ENCODE peak calls at places on chromosomes 1 and 21, in eight cellular contexts. T is GM13976; I is effector memory CD4-positive, alpha-beta T cell; R is NCI-H1417; C is uterus; P is tibial artery; U is mucosa of gallbladder; M is tibial nerve. N is an unnamed sample.

GRCh38 chr1:110579460-110579859 is 26.7 kb downstream of the KCNA2 start:
- DNase-seq in C (no peak), U (no peak), M (no peak), T (no peak), P (no peak), I (no peak), R (no peak), N (no peak)

GRCh38 chr1:235866207-235866912 is at the start of gene LYST:
- DNase-seq in P (peak; percentile 68), U (peak; percentile 35), R (peak; percentile 92), C (peak; percentile 45), I (peak; percentile 38), M (peak; percentile 45), T (peak; percentile 64), N (peak; percentile 39)

GRCh38 chr21:14989359-14989758 is 75.4 kb downstream of the NRIP1 start:
- DNase-seq in M (no peak), T (no peak), C (no peak), P (no peak), U (no peak), R (no peak), I (no peak), N (no peak)

GRCh38 chr1:228177936-228178710 is 12.5 kb downstream of the IBA57 start:
- DNase-seq in C (peak; percentile 5), R (no peak), I (no peak), P (peak; percentile 12), T (no peak), U (no peak), M (no peak), N (no peak)

GRCh38 chr1:47686731-47687617 is 249.1 kb downstream of the FOXD2 start:
- DNase-seq in P (no peak), R (no peak), C (no peak), I (no peak), T (no peak), M (no peak), U (no peak), N (no peak)

GRCh38 chr21:29741761-29742160 is 198.0 kb downstream of the GRIK1 start:
- DNase-seq in I (no peak), M (no peak), P (no peak), U (no peak), T (no peak), C (no peak), R (no peak), N (no peak)

GRCh38 chr1:162497104-162497722 is 405 bp upstream of the UHMK1 start:
- DNase-seq in P (no peak), T (no peak), I (no peak), R (no peak), U (no peak), M (no peak), C (no peak), N (no peak)

GRCh38 chr1:101239095-101240040 is 2.5 kb downstream of the S1PR1 start:
- DNase-seq in U (no peak), C (no peak), I (peak; percentile 59), R (no peak), M (no peak), T (no peak), P (no peak), N (peak; percentile 45)

GRCh38 chr1:205434738-205435137 is 12.9 kb upstream of the LEMD1 start:
- DNase-seq in P (no peak), U (no peak), C (no peak), M (no peak), R (peak; percentile 61), I (no peak), T (no peak), N (no peak)

GRCh38 chr1:53511933-53512806 is 53.0 kb downstream of the DMRTB1 start:
- DNase-seq in M (no peak), I (no peak), T (no peak), C (no peak), P (peak; percentile 76), U (no peak), R (peak; percentile 82), N (no peak)

GRCh38 chr1:24294228-24294672 is 24.9 kb upstream of the GRHL3 start:
- DNase-seq in T (no peak), M (peak; percentile 53), P (peak; percentile 79), C (peak; percentile 66), R (no peak), U (no peak), I (no peak), N (no peak)

GRCh38 chr1:3983181-3983580 is 83.1 kb upstream of the C1orf174 start:
- DNase-seq in I (no peak), P (no peak), U (no peak), T (no peak), M (no peak), R (no peak), C (no peak), N (no peak)

GRCh38 chr1:110356379-110356778 is 17.2 kb downstream of the RBM15 start:
- DNase-seq in T (no peak), I (no peak), P (no peak), U (peak; percentile 39), C (no peak), M (no peak), R (peak; percentile 23), N (no peak)

GRCh38 chr1:17013598-17014320 is 2.0 kb upstream of the ATP13A2 start:
- DNase-seq in U (no peak), C (no peak), R (no peak), M (peak; percentile 43), P (peak; percentile 42), I (no peak), T (peak; percentile 30), N (no peak)

GRCh38 chr1:234907585-234908457 is 220.8 kb downstream of the TOMM20 start:
- DNase-seq in P (no peak), C (no peak), M (no peak), R (no peak), U (peak; percentile 32), I (no peak), T (no peak), N (no peak)

GRCh38 chr1:170377011-170377410 is 155.0 kb upstream of the GORAB start:
- DNase-seq in P (no peak), I (no peak), R (no peak), T (no peak), C (no peak), M (no peak), U (no peak), N (no peak)

GRCh38 chr21:44711327-44712202 is at the start of gene TSPEAR:
- DNase-seq in I (no peak), U (no peak), C (peak; percentile 3), R (peak; percentile 96), P (peak; percentile 56), T (no peak), M (no peak), N (no peak)

GRCh38 chr1:240092301-240093119 is 827 bp downstream of the FMN2 start:
- DNase-seq in M (no peak), T (peak; percentile 32), C (peak; percentile 13), P (no peak), R (peak; percentile 84), I (no peak), U (no peak), N (no peak)

GRCh38 chr1:248730507-248731335 is 24.8 kb downstream of the LYPD8 start:
- DNase-seq in P (no peak), C (no peak), R (peak; percentile 22), M (no peak), I (no peak), T (no peak), U (no peak), N (no peak)

GRCh38 chr1:17795081-17795809 is 40.1 kb downstream of the ACTL8 start:
- DNase-seq in M (no peak), T (no peak), R (no peak), P (peak; percentile 11), I (no peak), C (no peak), U (peak; percentile 21), N (no peak)

GRCh38 chr21:36030581-36031189 is 29.6 kb downstream of the SETD4 start:
- DNase-seq in P (no peak), T (no peak), I (no peak), M (no peak), U (no peak), C (no peak), R (no peak), N (no peak)

GRCh38 chr1:212413902-212414327 is 771 bp downstream of the PACC1 start:
- DNase-seq in U (no peak), P (no peak), M (no peak), R (no peak), T (peak; percentile 57), C (no peak), I (no peak), N (peak; percentile 17)

GRCh38 chr1:162023547-162024501 is at the start of gene OLFML2B:
- DNase-seq in R (peak; percentile 68), M (peak; percentile 58), T (peak; percentile 72), P (peak; percentile 91), C (peak; percentile 65), I (peak; percentile 6), U (peak; percentile 46), N (no peak)

GRCh38 chr1:109621402-109622101 is 1.9 kb downstream of the AMPD2 start:
- DNase-seq in U (no peak), I (no peak), C (no peak), M (no peak), P (no peak), T (peak; percentile 34), R (no peak), N (no peak)

GRCh38 chr1:160777486-160778089 is 18.4 kb upstream of the LY9 start:
- DNase-seq in U (peak; percentile 49), T (peak; percentile 52), R (no peak), I (no peak), P (no peak), M (no peak), C (no peak), N (no peak)

GRCh38 chr1:214392246-214392645 is 111.3 kb downstream of the SMYD2 start:
- DNase-seq in M (no peak), R (no peak), U (no peak), T (no peak), C (no peak), I (no peak), P (no peak), N (no peak)